ENCODE peak calls at places on chromosomes 4 and X, in four cellular contexts. X, D, T and B are unnamed samples.

GRCh38 chrX:45164995-45165394 is 35.7 kb downstream of the DIPK2B start:
- DNase-seq in D (no peak), X (no peak), T (no peak), B (no peak)

GRCh38 chr4:78024085-78024484 is 33.0 kb upstream of the FRAS1 start:
- DNase-seq in D (no peak), X (no peak), T (no peak), B (no peak)

GRCh38 chr4:15793506-15794363 is 15.6 kb downstream of the CD38 start:
- DNase-seq in X (no peak), T (no peak), D (no peak), B (no peak)

GRCh38 chr4:165872443-165873297 is at the start of gene TLL1:
- DNase-seq in T (no peak), X (no peak), D (no peak), B (no peak)

GRCh38 chr4:8097141-8097541 is 61.5 kb downstream of the ABLIM2 start:
- DNase-seq in X (no peak), D (no peak), T (no peak), B (no peak)

GRCh38 chr4:185469539-185470154 is 1.9 kb downstream of the CCDC110 start:
- DNase-seq in X (no peak), T (no peak), D (no peak), B (no peak)

GRCh38 chrX:2719774-2720447 is 28.8 kb downstream of the CD99 start:
- DNase-seq in T (no peak), X (no peak), D (no peak), B (no peak)

GRCh38 chrX:11209798-11210197 is 83.4 kb upstream of the AMELX start:
- DNase-seq in T (no peak), X (no peak), D (no peak), B (no peak)

GRCh38 chr4:36168127-36168898 is 76.0 kb downstream of the ARAP2 start:
- DNase-seq in T (no peak), D (no peak), X (no peak), B (no peak)

GRCh38 chrX:100673397-100673953 is 29.5 kb downstream of the SRPX2 start:
- DNase-seq in D (no peak), T (no peak), X (no peak), B (no peak)

GRCh38 chrX:108417257-108417656 is 21.0 kb downstream of the COL4A6 start:
- DNase-seq in X (no peak), D (no peak), T (no peak), B (no peak)

GRCh38 chr4:146521543-146522097 is at the start of gene SLC10A7:
- DNase-seq in T (peak; percentile 54), X (peak; percentile 66), D (peak; percentile 67), B (peak; percentile 27)

GRCh38 chr4:74320559-74321118 is 12.4 kb downstream of the EPGN start:
- DNase-seq in X (peak; percentile 91), D (no peak), T (no peak), B (peak; percentile 17)

GRCh38 chr4:58649236-58649635 is 1539.1 kb upstream of the IGFBP7 start:
- DNase-seq in T (no peak), D (no peak), X (no peak), B (no peak)

GRCh38 chr4:140130677-140131076 is 23.3 kb downstream of the MAML3 start:
- DNase-seq in D (no peak), T (no peak), X (peak; percentile 95), B (no peak)

GRCh38 chrX:49237060-49237459 is 1.8 kb downstream of the CCDC22 start:
- DNase-seq in X (no peak), T (no peak), D (no peak), B (no peak)

GRCh38 chr4:10605746-10606482 is 78.7 kb downstream of the CLNK start:
- DNase-seq in X (no peak), D (no peak), T (no peak), B (no peak)

GRCh38 chr4:36065274-36065871 is 178.9 kb downstream of the ARAP2 start:
- DNase-seq in X (no peak), D (no peak), T (no peak), B (no peak)

GRCh38 chrX:69083785-69084184 is 81.5 kb downstream of the PJA1 start:
- DNase-seq in D (no peak), T (no peak), X (no peak), B (no peak)

GRCh38 chr4:56668267-56668666 is 12.8 kb downstream of the HOPX start:
- DNase-seq in D (no peak), X (no peak), T (no peak), B (no peak)

GRCh38 chr4:85650908-85651307 is 176.0 kb downstream of the ARHGAP24 start:
- DNase-seq in T (no peak), D (no peak), X (no peak), B (no peak)

GRCh38 chr4:118732591-118733330 is 47.6 kb downstream of the METTL14 start:
- DNase-seq in D (no peak), X (no peak), T (no peak), B (no peak)

GRCh38 chrX:31336419-31336818 is 264.6 kb upstream of the FTHL17 start:
- DNase-seq in T (no peak), X (no peak), D (no peak), B (no peak)

GRCh38 chr4:162727232-162727631 is 439.5 kb downstream of the NAF1 start:
- DNase-seq in X (no peak), D (no peak), T (no peak), B (no peak)

GRCh38 chr4:2393353-2394270 is 24.8 kb downstream of the ZFYVE28 start:
- DNase-seq in D (no peak), T (no peak), X (no peak), B (no peak)

GRCh38 chrX:17075004-17075403 is 128.5 kb downstream of the REPS2 start:
- DNase-seq in T (no peak), D (no peak), X (no peak), B (no peak)

GRCh38 chr4:173365359-173365996 is 5.3 kb upstream of the SAP30 start:
- DNase-seq in X (no peak), T (no peak), D (no peak), B (no peak)

GRCh38 chr4:2445130-2445529 is 23.8 kb upstream of the RNF4 start:
- DNase-seq in D (no peak), T (no peak), X (no peak), B (no peak)

GRCh38 chr4:40630335-40631021 is 814 bp upstream of the RBM47 start:
- DNase-seq in X (peak; percentile 81), D (peak; percentile 25), T (no peak), B (peak; percentile 36)

GRCh38 chrX:51496501-51497291 is at the start of gene NUDT11:
- DNase-seq in D (peak; percentile 18), X (no peak), T (peak; percentile 2), B (peak; percentile 15)

GRCh38 chrX:124212622-124213021 is 119.8 kb upstream of the TEX13D start:
- DNase-seq in X (no peak), D (no peak), T (no peak), B (no peak)

GRCh38 chr4:114754616-114755015 is 156.0 kb downstream of the UGT8 start:
- DNase-seq in D (no peak), T (no peak), X (no peak), B (no peak)

GRCh38 chr4:138494931-138495330 is 252.8 kb upstream of the SLC7A11 start:
- DNase-seq in X (no peak), T (no peak), D (no peak), B (no peak)

GRCh38 chr4:72983706-72984105 is 85.8 kb downstream of the COX18 start:
- DNase-seq in T (no peak), X (no peak), D (no peak), B (no peak)
- H3K4me3 ChIP-seq in T (no peak overlapping the region), X (no peak overlapping the region), D (no peak overlapping the region), B (no peak overlapping the region)

GRCh38 chrX:103461156-103461555 is 58.1 kb downstream of the RAB40A start:
- DNase-seq in X (no peak), T (no peak), D (no peak), B (no peak)

GRCh38 chrX:103467870-103468269 is 51.4 kb downstream of the RAB40A start:
- DNase-seq in D (no peak), X (no peak), T (no peak), B (no peak)

GRCh38 chrX:103464071-103464773 is 55.1 kb downstream of the RAB40A start:
- DNase-seq in D (peak; percentile 19), X (no peak), T (no peak), B (no peak)

GRCh38 chrX:103467156-103467555 is 52.1 kb downstream of the RAB40A start:
- DNase-seq in X (no peak), T (no peak), D (no peak), B (no peak)

DNA sequence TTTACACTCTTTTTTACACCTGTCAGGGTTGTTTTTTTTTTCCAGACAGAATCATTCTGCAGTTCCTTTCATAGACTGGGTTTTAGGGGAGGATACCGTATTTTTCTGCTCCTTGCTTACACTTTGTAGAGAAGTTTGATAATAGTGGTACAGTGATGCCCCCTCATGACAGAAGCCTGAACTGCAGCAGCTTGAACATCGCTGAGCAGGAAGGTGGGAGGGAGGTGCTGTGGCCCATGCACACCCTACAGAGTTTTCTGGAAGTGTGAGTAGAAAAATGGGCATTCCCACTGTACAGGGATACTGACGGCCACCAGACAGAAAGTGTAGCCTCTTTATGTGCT is 54.5 kb downstream of the RAB40A start:
- DNase-seq in D (peak; percentile 89), X (no peak), T (peak; percentile 54), B (no peak)
- H3K4me3 ChIP-seq in D (no peak overlapping the region), X (no peak overlapping the region), T (peak overlapping the region; percentile 43), B (no peak overlapping the region)

DNA sequence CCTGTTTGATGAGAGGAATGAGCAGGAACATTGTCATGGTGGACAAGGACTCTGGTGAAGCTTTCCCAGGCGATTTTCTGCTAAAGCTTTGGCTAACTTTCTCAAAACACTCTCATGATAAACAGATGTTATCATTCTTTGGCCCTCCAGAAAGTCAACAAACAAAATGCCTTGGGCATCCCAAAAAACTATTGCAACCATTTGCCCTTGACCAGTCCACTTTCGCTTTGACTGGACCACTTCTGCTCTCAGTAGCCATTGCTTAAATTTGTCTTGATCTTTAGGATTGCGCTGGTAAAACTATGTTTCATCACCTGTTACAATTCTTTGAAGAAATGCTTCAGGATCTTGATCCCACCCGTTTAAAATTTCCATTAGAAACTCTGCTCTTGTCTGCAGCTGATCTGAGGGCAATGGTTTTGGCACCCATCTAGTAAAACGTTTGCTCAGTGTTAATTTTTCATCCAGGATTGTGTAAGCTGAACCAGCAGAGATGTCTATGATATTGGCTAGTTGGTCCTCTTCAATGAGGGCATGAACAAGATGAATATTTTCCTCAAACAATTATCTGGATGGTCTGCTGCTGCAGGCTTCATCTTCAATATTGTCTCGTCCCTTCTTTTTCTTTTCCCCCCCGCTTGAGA is 14.8 kb downstream of the TBC1D1 start:
- DNase-seq in D (no peak), X (no peak), T (no peak), B (no peak)
- H3K4me3 ChIP-seq in D (no peak overlapping the region), X (no peak overlapping the region), T (no peak overlapping the region), B (no peak overlapping the region)

DNA sequence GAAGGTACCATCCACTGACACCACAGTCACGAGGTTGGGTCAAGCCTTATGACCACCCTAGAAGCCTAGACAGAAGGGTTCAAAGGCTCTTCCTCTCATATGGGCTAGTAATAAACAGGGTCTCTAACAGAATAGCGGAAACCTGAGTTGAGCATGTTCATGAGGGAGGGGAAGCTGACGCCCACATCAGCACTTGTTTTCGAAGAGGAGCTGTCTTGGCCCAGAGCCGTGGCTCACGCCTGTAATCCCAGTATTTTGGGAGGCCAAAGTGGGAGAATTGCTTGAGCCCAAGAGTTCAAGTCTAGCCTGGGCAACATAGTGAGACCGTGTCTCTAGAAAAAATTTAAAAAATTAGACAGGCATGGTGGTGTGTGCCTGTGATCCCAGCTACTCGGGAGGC is 21.5 kb upstream of the TMSB4X start:
- DNase-seq in X (no peak), T (no peak), D (no peak), B (no peak)
- H3K4me3 ChIP-seq in X (no peak overlapping the region), T (peak overlapping the region; percentile 15), D (no peak overlapping the region), B (no peak overlapping the region)